ENCODE peak calls at places on chromosome 18, in five cellular contexts. J is KBM-7; A is T-helper 2 cell; K is activated T-helper 1 cell treated with anti-CD3 and anti-CD28 coated beads, Interleukin-2, amount 50 U/mL, for 16 hours; M is A549. F is an unnamed sample.

GRCh38 chr18:7980136-7980535 is 413.0 kb downstream of the PTPRM start:
- DNase-seq in K (no peak), J (no peak), A (no peak), M (no peak), F (no peak)

GRCh38 chr18:11664286-11664685 is 24.8 kb upstream of the GNAL start:
- DNase-seq in M (no peak), J (no peak), A (no peak), K (no peak), F (no peak)

GRCh38 chr18:63119647-63120046 is 199.9 kb downstream of the BCL2 start:
- DNase-seq in A (no peak), M (peak), K (no peak), J (peak), F (peak)

GRCh38 chr18:50982802-50983179 is 15.0 kb downstream of the ELAC1 start:
- DNase-seq in A (no peak), J (no peak), M (no peak), K (no peak), F (no peak)

GRCh38 chr18:77108001-77108692 is 24.4 kb downstream of the MBP start:
- DNase-seq in K (no peak), J (peak), A (no peak), M (no peak), F (peak)

GRCh38 chr18:59787998-59788875 is 91.0 kb upstream of the CCBE1 start:
- DNase-seq in J (no peak), K (no peak), A (no peak), M (peak), F (peak)

GRCh38 chr18:76476665-76477561 is 18.1 kb downstream of the ZNF516 start:
- DNase-seq in A (no peak), K (no peak), M (peak), J (peak), F (peak)

GRCh38 chr18:37532917-37533316 is 32.7 kb downstream of the CELF4 start:
- DNase-seq in J (no peak), K (no peak), M (no peak), A (no peak), F (no peak)

GRCh38 chr18:47345996-47346395 is 94.5 kb upstream of the SKOR2 start:
- DNase-seq in A (no peak), M (no peak), J (no peak), K (no peak), F (no peak)

GRCh38 chr18:26405190-26405781 is 143.1 kb downstream of the KCTD1 start:
- DNase-seq in M (peak), A (no peak), J (peak), K (no peak), F (peak)

GRCh38 chr18:14124689-14125088 is 7.5 kb downstream of the ZNF519 start:
- DNase-seq in J (no peak), M (no peak), A (no peak), K (no peak), F (no peak)

GRCh38 chr18:76678248-76678647 is 144.1 kb upstream of the ZNF236 start:
- DNase-seq in A (no peak), K (no peak), J (no peak), M (no peak), F (no peak)

GRCh38 chr18:2903006-2903405 is 56.2 kb downstream of the EMILIN2 start:
- DNase-seq in K (no peak), M (no peak), J (no peak), A (no peak), F (no peak)

GRCh38 chr18:4871197-4871596 is 325.9 kb downstream of the AKAIN1 start:
- DNase-seq in K (no peak), A (no peak), M (no peak), J (no peak), F (no peak)

GRCh38 chr18:60599995-60600394 is 227.4 kb upstream of the MC4R start:
- DNase-seq in K (no peak), A (no peak), J (no peak), M (no peak), F (no peak)

F was measured in HTR-8/SVneo.